ENCODE peak calls at places on chromosome 10, in four cellular contexts. C is PC-3, Q is HCT116, Z is GM23248. I is an unnamed sample. For H3K79me2, the result is how much of the 10 kb centered on the place peaks cover.

GRCh38 chr10:86659161-86659691 is 4.9 kb downstream of the OPN4 start:
- DNase-seq in C (no peak), Z (no peak), Q (no peak), I (no peak)

GRCh38 chr10:62810131-62810530 is 5.6 kb downstream of the ADO start:
- DNase-seq in Q (no peak), Z (no peak), C (no peak), I (no peak)

GRCh38 chr10:27247441-27247840 is 6.8 kb upstream of the ACBD5 start:
- DNase-seq in Z (no peak), Q (no peak), C (no peak), I (no peak)

GRCh38 chr10:100482181-100482833 is 19.5 kb downstream of the WNT8B start:
- DNase-seq in Q (peak), C (peak), Z (peak), I (peak)

GRCh38 chr10:132151286-132151950 is 35.3 kb upstream of the DPYSL4 start:
- DNase-seq in Z (no peak), Q (no peak), C (no peak), I (no peak)

GRCh38 chr10:1420663-1421362 is 316.5 kb downstream of the ADARB2 start:
- DNase-seq in C (peak), Q (peak), Z (peak), I (peak)

GRCh38 chr10:47259521-47259920 is 40.5 kb upstream of the GDF10 start:
- DNase-seq in Z (no peak), Q (no peak), C (no peak), I (no peak)

GRCh38 chr10:131854579-131855335 is 46.1 kb upstream of the PPP2R2D start:
- DNase-seq in Q (no peak), C (no peak), Z (no peak), I (no peak)

GRCh38 chr10:74255800-74256422 is 104.9 kb downstream of the ADK start:
- DNase-seq in Q (no peak), Z (peak), C (peak), I (no peak)

GRCh38 chr10:97427571-97428179 is 1.7 kb downstream of the PGAM1 start:
- DNase-seq in C (no peak), Z (peak), Q (no peak), I (no peak)

GRCh38 chr10:3494131-3494878 is 290.7 kb downstream of the KLF6 start:
- DNase-seq in Z (no peak), C (no peak), Q (no peak), I (no peak)

GRCh38 chr10:869171-869570 is 62.3 kb downstream of the LARP4B start:
- DNase-seq in Z (no peak), C (no peak), Q (no peak), I (no peak)

GRCh38 chr10:83023647-83024046 is 1115.7 kb upstream of the GHITM start:
- DNase-seq in Q (no peak), Z (no peak), C (no peak), I (no peak)

GRCh38 chr10:3754727-3755439 is 30.1 kb downstream of the KLF6 start:
- DNase-seq in Z (peak), Q (peak), C (peak), I (no peak)

GRCh38 chr10:78937388-78937787 is 131.4 kb upstream of the ZMIZ1 start:
- DNase-seq in Q (no peak), C (peak), Z (no peak), I (no peak)

GRCh38 chr10:36606234-36606839 is 519.1 kb upstream of the ANKRD30A start:
- DNase-seq in Z (peak), Q (no peak), C (peak), I (no peak)

GRCh38 chr10:58326967-58327381 is 7.8 kb upstream of the UBE2D1 start:
- DNase-seq in Q (no peak), Z (peak), C (no peak), I (no peak)

GRCh38 chr10:28494420-28494819 is 38.5 kb upstream of the WAC start:
- DNase-seq in C (no peak), Z (no peak), Q (no peak), I (no peak)

GRCh38 chr10:11143240-11143639 is 125.6 kb downstream of the CELF2 start:
- DNase-seq in Q (no peak), C (no peak), Z (no peak), I (no peak)

GRCh38 chr10:46556515-46557318 is at the start of gene GPRIN2:
- DNase-seq in Z (no peak), Q (no peak), C (peak), I (peak)

GRCh38 chr10:92181575-92181974 is 109.3 kb downstream of the CPEB3 start:
- DNase-seq in Z (peak), C (peak), Q (no peak), I (peak)

GRCh38 chr10:14586901-14587300 is 187.8 kb downstream of the FAM107B start:
- DNase-seq in C (no peak), Q (no peak), Z (no peak), I (no peak)

GRCh38 chr10:61705022-61705675 is 42.4 kb downstream of the CABCOCO1 start:
- DNase-seq in Q (no peak), Z (no peak), C (no peak), I (no peak)

GRCh38 chr10:118835682-118836326 is 81.0 kb upstream of the CACUL1 start:
- DNase-seq in Z (no peak), C (peak), Q (peak), I (no peak)

GRCh38 chr10:95437669-95438068 is 123.5 kb downstream of the SORBS1 start:
- DNase-seq in C (no peak), Z (no peak), Q (no peak), I (no peak)

GRCh38 chr10:76435154-76435553 is 1003.7 kb downstream of the LRMDA start:
- DNase-seq in Q (no peak), Z (peak), C (no peak), I (no peak)

GRCh38 chr10:31590023-31590800 is 271.2 kb downstream of the ZEB1 start:
- DNase-seq in Q (no peak), Z (no peak), C (no peak), I (no peak)

GRCh38 chr10:121516071-121516470 is 82.2 kb downstream of the FGFR2 start:
- DNase-seq in Q (no peak), C (no peak), Z (no peak), I (peak)
- H3K79me2 ChIP-seq in Q (under half), C (under half), Z (under half), I (under half)

GRCh38 chr10:22379059-22379458 is 33.8 kb downstream of the SPAG6 start:
- DNase-seq in Z (no peak), C (no peak), Q (no peak), I (peak)
- TF ChIP-seq EZH2phosphoT487 in Z (no peak), C (no peak), Q (no peak), I (no peak)

GRCh38 chr10:123864923-123865322 is 26.7 kb downstream of the CPXM2 start:
- DNase-seq in Q (no peak), Z (no peak), C (no peak), I (no peak)

GRCh38 chr10:123863721-123864432 is 27.7 kb downstream of the CPXM2 start:
- DNase-seq in C (no peak), Z (no peak), Q (no peak), I (no peak)

GRCh38 chr10:123865350-123865749 is 26.3 kb downstream of the CPXM2 start:
- DNase-seq in Z (no peak), Q (no peak), C (no peak), I (no peak)

GRCh38 chr10:123868058-123868995 is 23.3 kb downstream of the CPXM2 start:
- DNase-seq in C (no peak), Z (no peak), Q (no peak), I (no peak)

DNA sequence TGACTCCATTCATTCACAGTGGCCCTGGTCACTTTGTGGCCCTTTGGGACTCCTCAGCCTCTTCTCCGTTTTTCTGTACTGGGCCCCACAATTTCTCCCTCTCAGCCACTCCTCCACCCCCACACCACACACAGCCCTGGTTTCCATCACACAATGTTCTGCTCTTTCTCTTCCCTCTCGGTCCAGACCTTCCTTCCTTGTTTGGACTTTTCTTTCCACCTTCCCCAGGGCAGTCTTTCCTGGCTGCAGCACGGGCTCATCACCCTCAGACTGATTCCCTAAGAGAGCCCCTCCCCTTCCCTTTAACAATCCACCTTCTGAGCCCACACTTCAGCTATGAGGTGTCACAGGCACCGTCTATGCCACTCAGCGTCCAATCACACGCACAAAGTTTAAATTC is 25.7 kb downstream of the CPXM2 start:
- DNase-seq in Q (no peak), C (no peak), Z (no peak), I (no peak)
- H3K9ac ChIP-seq in Q (no peak), C (no peak), Z (no peak), I (no peak)

DNA sequence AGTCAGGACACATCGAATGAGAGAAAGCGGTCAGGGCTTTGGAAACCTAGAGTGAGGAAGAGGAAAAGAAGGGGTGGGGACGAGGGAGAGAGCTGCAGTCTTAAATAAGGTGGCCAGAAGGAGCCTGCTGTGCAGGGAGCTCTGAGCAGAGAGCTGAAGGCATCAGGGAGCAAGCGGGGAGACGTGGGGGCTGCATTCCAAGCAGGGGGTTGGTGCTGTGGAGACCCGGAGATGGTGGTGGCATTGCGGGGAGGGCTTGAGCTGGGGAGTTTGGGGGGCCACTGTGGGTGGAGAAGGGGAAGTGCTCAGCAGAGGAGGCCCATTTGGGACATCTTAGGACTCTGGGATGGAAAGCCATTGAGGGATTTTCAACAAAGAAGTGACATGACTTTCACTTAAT is 38.7 kb upstream of the ZNF32 start:
- DNase-seq in Z (no peak), C (no peak), Q (no peak), I (no peak)
- H3K79me2 ChIP-seq in Z (under half), C (under half), Q (under half), I (under half)

GRCh38 chr10:71216751-71217265 is 4.4 kb downstream of the UNC5B start:
- DNase-seq in Q (no peak), Z (peak), C (no peak), I (no peak)

GRCh38 chr10:71218833-71219120 is 6.4 kb downstream of the UNC5B start:
- DNase-seq in Q (no peak), Z (no peak), C (no peak), I (no peak)

GRCh38 chr10:71218046-71218832 is 5.9 kb downstream of the UNC5B start:
- DNase-seq in C (peak), Z (peak), Q (peak), I (no peak)

GRCh38 chr10:71216363-71216695 is 4.0 kb downstream of the UNC5B start:
- DNase-seq in C (no peak), Q (no peak), Z (no peak), I (no peak)

GRCh38 chr10:71217266-71218045 is 5.1 kb downstream of the UNC5B start:
- DNase-seq in Z (peak), Q (no peak), C (no peak), I (no peak)
- TF ChIP-seq EZH2phosphoT487 in Z (no peak), Q (no peak), C (no peak), I (no peak)